ENCODE peak calls at places on chromosomes 6 and 20, in four cellular contexts. H is sigmoid colon, J is H1, Q is transverse colon. E is an unnamed sample.

GRCh38 chr20:53399592-53400335 is 193.9 kb downstream of the ZNF217 start:
- DNase-seq in H (no peak), J (no peak), Q (no peak), E (no peak)

GRCh38 chr6:5752282-5752681 is 254.4 kb downstream of the NRN1 start:
- DNase-seq in H (no peak), J (peak; percentile 19), Q (no peak), E (no peak)

GRCh38 chr6:90008189-90008907 is 114.1 kb downstream of the GJA10 start:
- DNase-seq in H (no peak), J (no peak), Q (no peak), E (no peak)

GRCh38 chr20:6420336-6420735 is 297.5 kb upstream of the FERMT1 start:
- DNase-seq in H (no peak), J (no peak), Q (no peak), E (no peak)

GRCh38 chr20:34549291-34549928 is 9.1 kb upstream of the MAP1LC3A start:
- DNase-seq in H (no peak), J (no peak), Q (peak; percentile 38), E (peak; percentile 19)

GRCh38 chr20:24768226-24768625 is 180.8 kb upstream of the CST7 start:
- DNase-seq in H (no peak), J (no peak), Q (no peak), E (no peak)

GRCh38 chr6:4902363-4902762 is 101.5 kb downstream of the RPP40 start:
- DNase-seq in H (no peak), J (no peak), Q (no peak), E (no peak)

GRCh38 chr6:109869398-109870165 is 108.5 kb upstream of the GPR6 start:
- DNase-seq in H (peak; percentile 64), J (no peak), Q (no peak), E (no peak)

GRCh38 chr20:10313215-10313614 is 94.6 kb downstream of the SNAP25 start:
- DNase-seq in H (no peak), J (no peak), Q (no peak), E (no peak)

GRCh38 chr6:37239511-37239910 is 18.1 kb upstream of the TBC1D22B start:
- DNase-seq in H (no peak), J (no peak), Q (no peak), E (no peak)

GRCh38 chr6:24600903-24601302 is 45.1 kb downstream of the KIAA0319 start:
- DNase-seq in H (no peak), J (no peak), Q (no peak), E (no peak)

GRCh38 chr20:34824026-34824860 is 1.2 kb downstream of the NCOA6 start:
- DNase-seq in H (peak; percentile 71), J (peak; percentile 15), Q (peak; percentile 89), E (peak; percentile 82)

GRCh38 chr6:17429381-17430061 is 36.1 kb downstream of the CAP2 start:
- DNase-seq in H (no peak), J (no peak), Q (no peak), E (no peak)

GRCh38 chr6:15276036-15276435 is 30.2 kb downstream of the JARID2 start:
- DNase-seq in H (no peak), J (no peak), Q (no peak), E (no peak)

GRCh38 chr6:155201461-155202226 is 62.2 kb upstream of the CLDN20 start:
- DNase-seq in H (no peak), J (no peak), Q (no peak), E (peak; percentile 28)

GRCh38 chr20:17648306-17648646 is 33.8 kb downstream of the RRBP1 start:
- DNase-seq in H (peak; percentile 68), J (no peak), Q (no peak), E (no peak)

GRCh38 chr6:41942045-41942851 is 640 bp upstream of the CCND3 start:
- DNase-seq in H (no peak), J (no peak), Q (no peak), E (no peak)

GRCh38 chr6:89022747-89023289 is 57.7 kb upstream of the PNRC1 start:
- DNase-seq in H (no peak), J (no peak), Q (no peak), E (no peak)

GRCh38 chr20:7843613-7844012 is 96.6 kb downstream of the HAO1 start:
- DNase-seq in H (peak; percentile 75), J (no peak), Q (no peak), E (no peak)

GRCh38 chr6:111957623-111958315 is 84.5 kb upstream of the FYN start:
- DNase-seq in H (no peak), J (peak; percentile 31), Q (no peak), E (peak; percentile 13)

GRCh38 chr6:157607317-157608109 is 215.5 kb upstream of the SNX9 start:
- DNase-seq in H (no peak), J (peak; percentile 33), Q (no peak), E (no peak)

GRCh38 chr20:891121-892080 is 24.7 kb downstream of the ANGPT4 start:
- DNase-seq in H (peak; percentile 72), J (no peak), Q (no peak), E (no peak)

GRCh38 chr6:31145386-31145785 is 6.5 kb upstream of the PSORS1C2 start:
- DNase-seq in H (no peak), J (no peak), Q (no peak), E (no peak)

GRCh38 chr20:50491926-50492634 is 18.1 kb upstream of the PTPN1 start:
- DNase-seq in H (peak; percentile 30), J (no peak), Q (peak; percentile 79), E (no peak)

GRCh38 chr6:90610671-90611542 is 24.0 kb upstream of the MAP3K7 start:
- DNase-seq in H (peak; percentile 66), J (no peak), Q (no peak), E (no peak)

GRCh38 chr6:134352786-134353480 is 35.0 kb upstream of the SGK1 start:
- DNase-seq in H (no peak), J (no peak), Q (no peak), E (no peak)

GRCh38 chr20:40710608-40711007 is 21.6 kb upstream of the MAFB start:
- DNase-seq in H (no peak), J (no peak), Q (no peak), E (no peak)

DNA sequence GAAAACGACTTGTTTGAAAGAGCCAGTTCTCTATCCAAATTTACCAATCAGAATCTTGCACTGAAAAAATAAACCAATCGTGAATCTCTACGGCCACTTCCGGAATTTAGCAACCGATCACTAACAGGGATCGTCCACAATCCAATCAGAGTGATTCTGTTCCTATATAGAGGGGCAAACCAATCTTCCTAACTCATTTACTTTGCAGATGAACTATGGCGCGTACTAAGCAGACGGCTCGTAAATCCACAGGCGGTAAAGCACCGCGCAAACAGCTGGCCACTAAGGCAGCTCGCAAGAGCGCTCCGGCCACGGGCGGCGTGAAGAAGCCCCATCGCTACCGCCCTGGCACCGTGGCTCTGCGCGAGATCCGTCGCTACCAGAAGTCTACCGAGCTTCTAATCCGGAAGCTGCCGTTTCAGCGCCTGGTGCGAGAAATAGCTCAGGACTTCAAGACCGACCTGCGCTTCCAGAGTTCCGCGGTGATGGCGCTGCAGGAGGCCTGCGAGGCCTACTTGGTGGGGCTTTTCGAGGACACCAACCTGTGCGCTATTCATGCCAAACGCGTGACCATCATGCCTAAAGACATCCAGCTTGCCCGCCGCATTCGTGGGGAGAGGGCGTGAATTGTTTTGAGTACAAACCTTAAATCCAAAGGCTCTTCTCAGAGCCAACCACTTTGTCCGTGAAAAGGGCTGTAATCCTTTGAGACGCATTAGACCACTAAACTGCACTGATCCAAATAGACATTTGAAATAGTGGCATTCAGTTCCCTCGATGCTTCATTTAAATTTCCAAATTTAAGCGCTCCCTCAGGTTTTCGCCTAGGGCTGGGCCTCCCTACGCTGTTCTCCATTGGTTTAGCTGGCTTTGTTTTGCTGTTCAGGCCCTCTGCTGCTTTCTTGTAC is 138.0 kb downstream of the HFE start:
- DNase-seq in H (no peak), J (no peak), Q (no peak), E (no peak)
- TF ChIP-seq POLR2AphosphoS5 in H (peak; percentile 64), J (peak; percentile 97), Q (no peak), E (peak; percentile 28)

DNA sequence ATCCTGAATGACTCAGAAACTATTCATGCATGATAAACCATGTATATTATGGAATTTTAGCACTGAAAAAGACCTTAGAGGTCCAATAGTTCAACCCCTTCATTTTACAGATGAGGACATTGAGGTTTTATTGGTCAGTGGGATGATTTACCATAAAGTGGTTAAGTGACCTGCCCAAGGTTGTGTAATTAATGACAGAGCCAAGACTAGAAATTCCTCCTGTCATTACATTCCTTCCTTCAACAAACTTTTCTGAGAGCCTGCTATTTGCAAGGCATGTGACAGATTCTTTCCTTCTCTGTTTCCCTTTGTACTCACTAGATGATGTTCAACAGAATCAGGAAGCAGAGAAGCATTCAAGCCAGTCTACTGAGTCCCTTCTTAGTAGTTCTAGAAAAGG is 170.7 kb upstream of the KCNK16 start:
- DNase-seq in H (no peak), J (no peak), Q (no peak), E (no peak)
- TF ChIP-seq POLR2AphosphoS5 in H (no peak), J (no peak), Q (no peak), E (no peak)

DNA sequence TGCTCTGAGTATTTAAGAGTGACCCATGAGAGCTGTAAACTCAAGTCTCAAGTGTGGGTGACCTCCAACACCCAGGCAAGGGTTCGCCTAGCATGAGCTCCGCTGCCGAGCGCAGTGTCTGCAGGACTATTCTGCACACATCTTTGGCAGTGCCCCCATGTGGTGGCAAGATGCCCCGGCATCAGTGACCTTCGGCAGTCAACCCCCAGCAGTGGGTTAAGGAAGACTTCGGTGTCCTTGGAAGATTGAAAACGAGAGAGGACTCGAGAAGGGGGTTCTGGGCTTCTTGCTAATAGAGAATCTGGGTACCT is 43.1 kb downstream of the RBM38 start:
- DNase-seq in H (no peak), J (no peak), Q (no peak), E (no peak)
- TF ChIP-seq POLR2AphosphoS5 in H (no peak), J (no peak), Q (no peak), E (no peak)

GRCh38 chr6:33213166-33213988 is 5.1 kb downstream of the RING1 start:
- DNase-seq in H (no peak), J (no peak), Q (no peak), E (no peak)
- TF ChIP-seq POLR2AphosphoS5 in H (peak; percentile 4), J (no peak), Q (no peak), E (peak; percentile 43)

DNA sequence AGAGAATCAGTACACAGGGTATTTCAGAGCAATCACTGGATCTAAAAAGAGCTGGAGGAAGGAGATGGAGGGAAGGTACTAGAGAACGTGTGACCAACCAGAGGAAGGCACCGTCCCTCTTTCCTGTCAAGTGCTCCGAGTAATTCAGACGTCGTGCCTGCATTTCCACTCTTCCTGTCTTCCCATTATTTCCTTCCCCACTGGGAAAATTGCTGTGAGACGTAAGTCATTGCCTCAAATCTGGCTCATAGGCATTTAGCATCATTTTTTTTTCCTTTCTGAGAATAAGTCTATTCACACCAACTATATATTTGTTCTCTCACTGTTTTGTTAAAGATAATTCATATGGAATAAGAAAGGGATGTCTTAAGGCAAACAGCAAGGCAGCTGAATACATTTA is 59.5 kb upstream of the GLP1R start:
- DNase-seq in H (no peak), J (no peak), Q (no peak), E (no peak)
- TF ChIP-seq POLR2AphosphoS5 in H (no peak), J (no peak), Q (no peak), E (no peak)

GRCh38 chr20:49279677-49280462 is 2.0 kb upstream of the ZNFX1 start:
- DNase-seq in H (no peak), J (no peak), Q (no peak), E (no peak)
- TF ChIP-seq POLR2AphosphoS5 in H (no peak), J (peak; percentile 95), Q (no peak), E (peak; percentile 40)

E was measured in HCT116.